ENCODE peak calls at places on chromosomes 16 and 17, in eight cellular contexts. B is tibial artery; L is trophoblast cell; C is GOT3; D is GM12865; A is left colon; J is erythroblast; V is central memory CD4-positive, alpha-beta T cell. E is an unnamed sample.

GRCh38 chr17:36859701-36860100 is 77.6 kb upstream of the LHX1 start:
- DNase-seq in B (no peak), L (no peak), C (no peak), D (no peak), A (no peak), J (no peak), V (no peak), E (no peak)

GRCh38 chr17:77959216-77959925 is 868 bp downstream of the TNRC6C start:
- DNase-seq in B (no peak), L (no peak), C (no peak), D (no peak), A (no peak), J (peak; percentile 67), V (peak; percentile 38), E (no peak)

GRCh38 chr16:10654592-10655414 is 39.9 kb downstream of the TEKT5 start:
- DNase-seq in B (no peak), L (no peak), C (no peak), D (no peak), A (no peak), J (no peak), V (no peak), E (no peak)

GRCh38 chr17:8726477-8726876 is 18.2 kb downstream of the CCDC42 start:
- DNase-seq in B (no peak), L (no peak), C (no peak), D (no peak), A (no peak), J (no peak), V (no peak), E (no peak)

GRCh38 chr16:81987706-81988105 is 23.6 kb downstream of the SDR42E1 start:
- DNase-seq in B (no peak), L (peak; percentile 54), C (no peak), D (no peak), A (no peak), J (no peak), V (no peak), E (no peak)

GRCh38 chr17:75584358-75585175 is 3.0 kb upstream of the MYO15B start:
- DNase-seq in B (no peak), L (no peak), C (no peak), D (no peak), A (no peak), J (peak; percentile 14), V (no peak), E (no peak)

GRCh38 chr17:7883781-7884386 is 4.7 kb upstream of the CHD3 start:
- DNase-seq in B (no peak), L (no peak), C (no peak), D (peak; percentile 54), A (no peak), J (peak; percentile 41), V (peak; percentile 42), E (peak; percentile 72)

GRCh38 chr17:45319239-45319703 is 2.5 kb upstream of the MAP3K14 start:
- DNase-seq in B (no peak), L (peak; percentile 33), C (no peak), D (no peak), A (no peak), J (no peak), V (no peak), E (peak; percentile 58)

GRCh38 chr17:31587462-31587861 is 196.0 kb downstream of the RAB11FIP4 start:
- DNase-seq in B (no peak), L (no peak), C (no peak), D (no peak), A (no peak), J (no peak), V (no peak), E (no peak)

GRCh38 chr17:18225562-18226283 is at the start of gene LLGL1:
- DNase-seq in B (no peak), L (no peak), C (no peak), D (no peak), A (no peak), J (peak; percentile 49), V (no peak), E (no peak)

GRCh38 chr17:37608369-37609169 is 649 bp downstream of the SYNRG start:
- DNase-seq in B (peak; percentile 29), L (peak; percentile 23), C (no peak), D (peak; percentile 47), A (peak; percentile 46), J (peak; percentile 53), V (peak; percentile 13), E (peak; percentile 38)

GRCh38 chr16:13936596-13937081 is 16.7 kb downstream of the ERCC4 start:
- DNase-seq in B (peak; percentile 59), L (peak; percentile 28), C (no peak), D (no peak), A (no peak), J (no peak), V (no peak), E (peak; percentile 50)

GRCh38 chr16:66904428-66904845 is 14.2 kb downstream of the CDH16 start:
- DNase-seq in B (no peak), L (no peak), C (no peak), D (no peak), A (peak; percentile 24), J (no peak), V (no peak), E (no peak)

GRCh38 chr16:19153876-19154275 is 14.2 kb upstream of the SYT17 start:
- DNase-seq in B (no peak), L (no peak), C (no peak), D (peak; percentile 47), A (no peak), J (peak; percentile 13), V (no peak), E (no peak)

GRCh38 chr17:32831627-32832243 is 45.2 kb downstream of the MYO1D start:
- DNase-seq in B (no peak), L (no peak), C (no peak), D (no peak), A (no peak), J (no peak), V (no peak), E (no peak)

GRCh38 chr17:15220785-15221184 is 44.3 kb downstream of the PMP22 start:
- DNase-seq in B (no peak), L (peak; percentile 9), C (no peak), D (no peak), A (no peak), J (no peak), V (no peak), E (no peak)

GRCh38 chr16:70432304-70432799 is 6.5 kb downstream of the ST3GAL2 start:
- DNase-seq in B (no peak), L (peak; percentile 22), C (no peak), D (no peak), A (no peak), J (peak; percentile 53), V (no peak), E (no peak)

GRCh38 chr17:82528484-82529265 is 9.1 kb downstream of the FOXK2 start:
- DNase-seq in B (peak; percentile 59), L (peak; percentile 58), C (no peak), D (peak; percentile 35), A (peak; percentile 74), J (no peak), V (no peak), E (peak; percentile 58)

GRCh38 chr16:72198021-72198420 is 26.1 kb upstream of the PMFBP1 start:
- DNase-seq in B (peak; percentile 75), L (no peak), C (peak; percentile 8), D (no peak), A (no peak), J (no peak), V (no peak), E (no peak)

GRCh38 chr17:17073006-17073626 is 30.9 kb downstream of the MPRIP start:
- DNase-seq in B (no peak), L (no peak), C (no peak), D (no peak), A (no peak), J (no peak), V (no peak), E (no peak)

E was measured in kidney glomerular epithelial cell.